ENCODE peak calls at places on chromosomes 1 and 21, in four cellular contexts. B, K, A and C are unnamed samples.

GRCh38 chr1:31954607-31955283 is 16.6 kb upstream of the PTP4A2 start:
- DNase-seq in B (no peak), K (no peak), A (peak; percentile 89), C (no peak)

GRCh38 chr21:18147678-18148077 is 97.0 kb upstream of the CHODL start:
- DNase-seq in B (no peak), K (no peak), A (no peak), C (no peak)

GRCh38 chr21:33541105-33541711 is 709 bp downstream of the GART start:
- DNase-seq in B (no peak), K (no peak), A (no peak), C (no peak)

GRCh38 chr1:110829955-110830553 is 42.9 kb upstream of the CD53 start:
- DNase-seq in B (no peak), K (peak; percentile 25), A (no peak), C (no peak)

GRCh38 chr1:74584185-74584584 is 71.8 kb upstream of the LRRC53 start:
- DNase-seq in B (no peak), K (no peak), A (no peak), C (no peak)

GRCh38 chr1:67134692-67135091 is at the start of gene C1orf141:
- DNase-seq in B (no peak), K (no peak), A (no peak), C (no peak)

GRCh38 chr1:202276920-202277319 is 64.8 kb downstream of the UBE2T start:
- DNase-seq in B (no peak), K (no peak), A (no peak), C (no peak)

GRCh38 chr1:39080884-39081265 is 54.7 kb downstream of the NDUFS5 start:
- DNase-seq in B (no peak), K (no peak), A (no peak), C (peak; percentile 73)

GRCh38 chr1:24643362-24644346 is 552 bp downstream of the SRRM1 start:
- DNase-seq in B (peak; percentile 34), K (no peak), A (no peak), C (no peak)

GRCh38 chr1:17914142-17914541 is 159.0 kb downstream of the ACTL8 start:
- DNase-seq in B (no peak), K (no peak), A (no peak), C (peak; percentile 19)

GRCh38 chr1:166484871-166485270 is 318.1 kb upstream of the FAM78B start:
- DNase-seq in B (no peak), K (no peak), A (no peak), C (no peak)

GRCh38 chr1:180042994-180043622 is 88.5 kb downstream of the CEP350 start:
- DNase-seq in B (no peak), K (no peak), A (no peak), C (no peak)

GRCh38 chr1:155006601-155007101 is 4.0 kb downstream of the ZBTB7B start:
- DNase-seq in B (no peak), K (peak; percentile 53), A (no peak), C (no peak)

GRCh38 chr1:173114381-173114780 is 63.6 kb upstream of the TNFSF18 start:
- DNase-seq in B (no peak), K (no peak), A (no peak), C (no peak)